ENCODE peak calls at places on chromosomes 11 and 22, in four cellular contexts. One of them, this sample, is unnamed. For H3K36me3, the result is how much of the 10 kb centered on the place peaks cover.

GRCh38 chr22:19931514-19931913 is 10.1 kb upstream of the COMT start:
- DNase-seq in small intestine: no peak
- DNase-seq in IMR-90: no peak
- DNase-seq in cardiac muscle cell: no peak
- DNase-seq in this sample: no peak

GRCh38 chr11:121478895-121479281 is 26.1 kb upstream of the SORL1-AS1 start:
- DNase-seq in small intestine: no peak
- DNase-seq in IMR-90: no peak
- DNase-seq in cardiac muscle cell: no peak
- DNase-seq in this sample: no peak

GRCh38 chr11:93236741-93237675 is 39.2 kb upstream of the SLC36A4 start:
- DNase-seq in small intestine: peak
- DNase-seq in IMR-90: peak
- DNase-seq in cardiac muscle cell: peak
- DNase-seq in this sample: peak

GRCh38 chr11:128021304-128022006 is 565.9 kb downstream of the ETS1 start:
- DNase-seq in small intestine: no peak
- DNase-seq in IMR-90: no peak
- DNase-seq in cardiac muscle cell: peak
- DNase-seq in this sample: no peak

GRCh38 chr11:112564228-112564955 is 303.7 kb upstream of the PLET1 start:
- DNase-seq in small intestine: peak
- DNase-seq in IMR-90: peak
- DNase-seq in cardiac muscle cell: no peak
- DNase-seq in this sample: no peak

GRCh38 chr22:50606561-50607365 is 6.2 kb downstream of the MAPK8IP2 start:
- DNase-seq in small intestine: no peak
- DNase-seq in IMR-90: no peak
- DNase-seq in cardiac muscle cell: no peak
- DNase-seq in this sample: no peak

GRCh38 chr11:46906596-46906995 is 11.8 kb downstream of the LRP4 start:
- DNase-seq in small intestine: no peak
- DNase-seq in IMR-90: peak
- DNase-seq in cardiac muscle cell: peak
- DNase-seq in this sample: no peak

GRCh38 chr11:34305095-34305692 is 52.6 kb downstream of the ABTB2 start:
- DNase-seq in small intestine: no peak
- DNase-seq in IMR-90: peak
- DNase-seq in cardiac muscle cell: no peak
- DNase-seq in this sample: no peak

GRCh38 chr11:119361056-119361787 is 14.7 kb upstream of the MFRP start:
- DNase-seq in small intestine: peak
- DNase-seq in IMR-90: peak
- DNase-seq in cardiac muscle cell: peak
- DNase-seq in this sample: peak

GRCh38 chr22:38874529-38875222 is 2.7 kb upstream of the CBX6 start:
- DNase-seq in small intestine: no peak
- DNase-seq in IMR-90: no peak
- DNase-seq in cardiac muscle cell: no peak
- DNase-seq in this sample: no peak

GRCh38 chr22:35883028-35883620 is 145.5 kb downstream of the RBFOX2 start:
- DNase-seq in small intestine: peak
- DNase-seq in IMR-90: peak
- DNase-seq in cardiac muscle cell: peak
- DNase-seq in this sample: no peak

GRCh38 chr11:122784325-122785155 is 53.8 kb upstream of the CRTAM start:
- DNase-seq in small intestine: peak
- DNase-seq in IMR-90: peak
- DNase-seq in cardiac muscle cell: peak
- DNase-seq in this sample: no peak

GRCh38 chr11:109435121-109435742 is 13.2 kb downstream of the C11orf87 start:
- DNase-seq in small intestine: no peak
- DNase-seq in IMR-90: peak
- DNase-seq in cardiac muscle cell: no peak
- DNase-seq in this sample: no peak

GRCh38 chr11:64299847-64300648 is at the start of gene CATSPERZ:
- DNase-seq in small intestine: peak
- DNase-seq in IMR-90: no peak
- DNase-seq in cardiac muscle cell: no peak
- DNase-seq in this sample: no peak

GRCh38 chr11:73201888-73202810 is 15.9 kb upstream of the P2RY2 start:
- DNase-seq in small intestine: peak
- DNase-seq in IMR-90: no peak
- DNase-seq in cardiac muscle cell: no peak
- DNase-seq in this sample: no peak

GRCh38 chr22:31272522-31273446 is 19.5 kb downstream of the PIK3IP1 start:
- DNase-seq in small intestine: peak
- DNase-seq in IMR-90: peak
- DNase-seq in cardiac muscle cell: peak
- DNase-seq in this sample: no peak

GRCh38 chr11:105361651-105362050 is 222.1 kb upstream of the CARD18 start:
- DNase-seq in small intestine: no peak
- DNase-seq in IMR-90: no peak
- DNase-seq in cardiac muscle cell: no peak
- DNase-seq in this sample: no peak

GRCh38 chr11:19777032-19777341 is 64.3 kb downstream of the NAV2 start:
- DNase-seq in small intestine: no peak
- DNase-seq in IMR-90: no peak
- DNase-seq in cardiac muscle cell: peak
- DNase-seq in this sample: peak

GRCh38 chr11:35622070-35622469 is 3.8 kb downstream of the FJX1 start:
- DNase-seq in small intestine: no peak
- DNase-seq in IMR-90: peak
- DNase-seq in cardiac muscle cell: peak
- DNase-seq in this sample: no peak

GRCh38 chr22:28023774-28024173 is 104.7 kb upstream of the PITPNB start:
- DNase-seq in small intestine: no peak
- DNase-seq in IMR-90: no peak
- DNase-seq in cardiac muscle cell: no peak
- DNase-seq in this sample: no peak

GRCh38 chr11:36098046-36098445 is 154.2 kb downstream of the LDLRAD3 start:
- DNase-seq in small intestine: no peak
- DNase-seq in IMR-90: no peak
- DNase-seq in cardiac muscle cell: no peak
- DNase-seq in this sample: no peak

GRCh38 chr11:130121430-130121978 is 38.1 kb upstream of the ST14 start:
- DNase-seq in small intestine: no peak
- DNase-seq in IMR-90: peak
- DNase-seq in cardiac muscle cell: no peak
- DNase-seq in this sample: no peak

GRCh38 chr22:46287873-46288751 is 8.6 kb upstream of the GTSE1 start:
- DNase-seq in small intestine: peak
- DNase-seq in IMR-90: no peak
- DNase-seq in cardiac muscle cell: no peak
- DNase-seq in this sample: no peak

GRCh38 chr22:39215430-39216142 is 29.2 kb downstream of the PDGFB start:
- DNase-seq in small intestine: no peak
- DNase-seq in IMR-90: no peak
- DNase-seq in cardiac muscle cell: no peak
- DNase-seq in this sample: peak

GRCh38 chr11:32297629-32298028 is 137.7 kb downstream of the WT1 start:
- DNase-seq in small intestine: peak
- DNase-seq in IMR-90: peak
- DNase-seq in cardiac muscle cell: no peak
- DNase-seq in this sample: no peak

GRCh38 chr22:43923631-43924548 is at the start of gene PNPLA3:
- DNase-seq in small intestine: peak
- DNase-seq in IMR-90: peak
- DNase-seq in cardiac muscle cell: peak
- DNase-seq in this sample: peak

GRCh38 chr22:18929459-18929858 is 6.6 kb downstream of the PRODH start:
- DNase-seq in small intestine: no peak
- DNase-seq in IMR-90: no peak
- DNase-seq in cardiac muscle cell: no peak
- DNase-seq in this sample: no peak

DNA sequence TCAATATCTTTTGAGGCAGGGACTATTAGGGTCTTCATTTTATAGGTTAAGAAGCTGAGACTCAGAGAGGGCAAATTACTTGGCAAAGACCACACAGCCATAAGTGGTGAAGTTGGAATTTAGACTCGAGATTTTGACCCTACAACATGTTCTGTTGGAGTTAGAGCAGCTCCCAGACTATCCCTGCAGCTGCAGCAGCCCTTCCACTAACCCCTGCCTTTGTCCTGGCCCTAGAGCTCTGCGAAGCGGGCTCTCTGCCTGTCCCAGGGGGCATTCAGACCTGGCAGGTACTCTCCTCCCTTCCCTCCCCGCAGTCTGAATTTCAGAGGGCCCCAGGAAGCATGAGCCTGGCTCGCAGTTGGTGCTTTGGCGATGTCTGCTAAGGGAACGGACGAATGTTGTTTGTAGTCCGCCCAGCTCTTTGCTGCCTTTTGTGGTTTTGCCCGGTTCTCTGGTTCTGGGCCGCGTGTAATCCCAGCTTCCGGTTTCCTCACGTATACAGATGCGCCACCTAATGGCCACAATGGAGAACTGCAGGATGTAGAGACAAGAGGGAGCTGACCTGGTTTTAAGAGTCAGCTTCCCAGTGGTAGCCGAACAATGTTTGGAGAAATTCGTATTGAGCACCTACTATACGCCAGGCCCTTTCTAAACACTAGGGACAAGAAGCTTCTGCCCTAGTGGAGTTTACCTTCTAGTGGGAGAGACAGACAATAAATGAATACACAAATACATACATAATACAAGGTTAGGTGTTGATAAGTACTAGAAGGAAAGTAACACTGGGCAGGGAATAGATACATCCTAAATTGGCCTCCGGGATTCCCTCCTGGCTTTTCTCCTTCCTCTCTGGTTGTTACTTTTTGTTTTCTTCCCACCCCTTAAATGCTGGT is 125.2 kb downstream of the ST3GAL4 start:
- DNase-seq in small intestine: peak
- DNase-seq in IMR-90: peak
- DNase-seq in cardiac muscle cell: peak
- DNase-seq in this sample: peak
- H3K4me3 ChIP-seq in small intestine: no peak
- H3K4me3 ChIP-seq in IMR-90: no peak
- H3K4me3 ChIP-seq in cardiac muscle cell: no peak
- H3K4me3 ChIP-seq in this sample: no peak

GRCh38 chr11:44977493-44977984 is 26.9 kb upstream of the TP53I11 start:
- DNase-seq in small intestine: peak
- DNase-seq in IMR-90: peak
- DNase-seq in cardiac muscle cell: no peak
- DNase-seq in this sample: no peak
- H3K27ac ChIP-seq in small intestine: peak
- H3K27ac ChIP-seq in IMR-90: peak
- H3K27ac ChIP-seq in cardiac muscle cell: peak
- H3K27ac ChIP-seq in this sample: no peak

DNA sequence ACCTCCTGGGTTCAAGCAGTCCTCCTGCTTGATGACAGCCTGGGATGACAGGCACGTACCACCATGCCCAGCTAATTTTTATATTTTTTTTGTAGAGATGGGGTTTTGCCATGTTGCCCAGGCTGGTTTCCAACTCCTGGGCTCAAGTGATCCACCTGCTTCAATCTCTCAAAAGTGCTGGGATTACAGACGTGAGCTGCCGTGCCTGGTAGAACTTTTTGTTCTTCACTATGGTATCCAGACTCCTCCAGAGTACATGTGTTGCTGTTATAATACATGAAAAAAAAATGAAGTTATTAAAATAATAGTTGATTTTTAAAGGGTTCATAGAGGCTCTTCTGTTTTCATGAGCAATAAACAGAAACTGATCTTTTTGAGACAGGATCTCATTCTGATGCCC is 29.6 kb downstream of the ZNF143 start:
- DNase-seq in small intestine: no peak
- DNase-seq in IMR-90: no peak
- DNase-seq in cardiac muscle cell: no peak
- DNase-seq in this sample: no peak
- H3K36me3 ChIP-seq in small intestine: under half
- H3K36me3 ChIP-seq in IMR-90: under half
- H3K36me3 ChIP-seq in cardiac muscle cell: under half
- H3K36me3 ChIP-seq in this sample: under half

DNA sequence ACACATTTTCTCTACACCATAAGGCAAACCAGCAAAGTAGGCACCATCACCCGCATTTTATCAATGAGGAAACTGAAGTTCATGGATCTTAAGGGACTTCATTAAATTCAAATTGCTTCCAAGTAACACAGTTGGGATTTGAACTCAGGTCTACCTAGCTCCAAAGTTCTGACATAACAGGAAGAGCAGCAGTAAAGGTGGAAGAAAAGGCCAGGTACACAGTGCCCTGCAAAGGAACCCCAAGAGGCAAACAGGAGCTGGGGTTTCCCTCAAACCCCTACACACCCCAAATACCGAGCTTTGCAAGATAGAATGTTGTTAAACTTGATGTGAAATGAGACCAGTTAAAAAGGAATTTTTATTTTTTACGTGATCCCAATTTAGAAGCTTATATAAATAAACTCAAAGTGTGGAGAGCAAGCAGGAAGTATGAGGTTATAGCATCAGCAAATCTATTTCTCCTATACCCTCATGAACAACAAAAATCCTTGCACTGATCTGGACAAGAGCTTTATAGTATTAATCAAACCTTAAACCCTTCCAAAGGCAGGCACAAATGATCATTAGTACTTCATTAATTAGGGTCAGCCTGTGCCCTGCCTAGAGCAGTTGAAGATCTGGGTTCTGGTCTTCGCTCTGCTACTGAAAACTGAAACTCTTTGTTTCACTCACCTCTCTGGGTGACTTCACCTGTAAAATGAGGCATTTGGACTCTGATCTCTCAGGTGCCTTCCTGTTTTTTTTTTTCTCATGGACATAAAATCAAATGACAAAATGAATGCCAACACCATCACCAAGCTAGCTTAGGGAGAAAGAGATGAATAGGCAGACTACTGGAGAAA is 36.5 kb downstream of the SYTL2 start:
- DNase-seq in small intestine: peak
- DNase-seq in IMR-90: no peak
- DNase-seq in cardiac muscle cell: no peak
- DNase-seq in this sample: no peak
- H3K4me3 ChIP-seq in small intestine: no peak
- H3K4me3 ChIP-seq in IMR-90: no peak
- H3K4me3 ChIP-seq in cardiac muscle cell: no peak
- H3K4me3 ChIP-seq in this sample: no peak

DNA sequence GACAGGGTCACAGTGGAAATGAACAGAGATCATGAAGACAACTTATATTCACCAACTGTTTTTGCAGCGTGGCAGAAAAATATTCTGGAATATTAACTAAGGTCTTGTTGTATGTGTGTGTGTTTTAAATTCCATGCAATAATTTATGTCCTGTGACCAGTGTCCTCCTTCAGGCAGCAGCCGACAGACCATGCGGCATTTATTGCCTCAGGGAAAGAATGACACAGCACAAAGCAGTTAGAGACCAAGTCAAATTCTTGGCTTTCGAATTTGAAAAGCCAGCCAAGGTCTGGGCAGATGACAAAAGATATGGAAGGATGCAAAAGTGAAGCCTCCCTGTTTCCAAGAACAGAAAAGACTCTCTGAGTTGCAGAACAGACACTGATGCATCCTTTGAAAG is 120.0 kb downstream of the MIAT start:
- DNase-seq in small intestine: no peak
- DNase-seq in IMR-90: peak
- DNase-seq in cardiac muscle cell: no peak
- DNase-seq in this sample: no peak
- H3K27ac ChIP-seq in small intestine: no peak
- H3K27ac ChIP-seq in IMR-90: no peak
- H3K27ac ChIP-seq in cardiac muscle cell: no peak
- H3K27ac ChIP-seq in this sample: no peak

GRCh38 chr11:117421041-117421440 is 93.4 kb downstream of the CEP164 start:
- DNase-seq in small intestine: no peak
- DNase-seq in IMR-90: no peak
- DNase-seq in cardiac muscle cell: no peak
- DNase-seq in this sample: no peak
- H3K36me3 ChIP-seq in small intestine: under half
- H3K36me3 ChIP-seq in IMR-90: under half
- H3K36me3 ChIP-seq in cardiac muscle cell: under half
- H3K36me3 ChIP-seq in this sample: under half